ENCODE peak calls at places on chromosomes 4 and X, in ten cellular contexts. A, B, S, E, L, O, G, F, Z and U are unnamed samples.
A peak's percentile ranks its signal among the peaks of the same experiment; 100 is the strongest.

GRCh38 chr4:135694066-135694465 is 1492.5 kb upstream of the PABPC4L start:
- DNase-seq in A (no peak), B (no peak), S (no peak), E (no peak), L (no peak), O (no peak), G (no peak), F (no peak), Z (no peak), U (no peak)

GRCh38 chr4:7395635-7396034 is 39.1 kb downstream of the PSAPL1 start:
- DNase-seq in A (no peak), B (no peak), S (no peak), E (no peak), L (peak; percentile 9), O (no peak), G (no peak), F (no peak), Z (no peak), U (no peak)

GRCh38 chr4:7805533-7806079 is 134.1 kb downstream of the AFAP1 start:
- DNase-seq in A (peak; percentile 68), B (no peak), S (no peak), E (peak; percentile 89), L (no peak), O (peak; percentile 98), G (no peak), F (peak; percentile 87), Z (peak; percentile 96), U (no peak)

GRCh38 chrX:15790766-15791380 is 589 bp downstream of the ZRSR2 start:
- DNase-seq in A (no peak), B (no peak), S (no peak), E (no peak), L (no peak), O (peak; percentile 10), G (no peak), F (no peak), Z (no peak), U (no peak)

GRCh38 chr4:37675587-37676290 is 10.4 kb downstream of the RELL1 start:
- DNase-seq in A (no peak), B (no peak), S (no peak), E (no peak), L (no peak), O (no peak), G (no peak), F (no peak), Z (no peak), U (no peak)

GRCh38 chr4:47101453-47101852 is 70.1 kb downstream of the GABRB1 start:
- DNase-seq in A (no peak), B (no peak), S (no peak), E (no peak), L (no peak), O (no peak), G (no peak), F (no peak), Z (no peak), U (no peak)

GRCh38 chr4:15653864-15654391 is 1.2 kb downstream of the FBXL5 start:
- DNase-seq in A (peak; percentile 50), B (no peak), S (no peak), E (no peak), L (no peak), O (peak; percentile 74), G (peak; percentile 23), F (no peak), Z (peak; percentile 31), U (no peak)

GRCh38 chr4:119525005-119525749 is 103.4 kb downstream of the PDE5A start:
- DNase-seq in A (no peak), B (no peak), S (no peak), E (no peak), L (no peak), O (peak; percentile 92), G (no peak), F (no peak), Z (peak; percentile 81), U (no peak)

GRCh38 chrX:49040376-49040955 is 2.7 kb downstream of the TFE3 start:
- DNase-seq in A (peak; percentile 52), B (no peak), S (no peak), E (no peak), L (no peak), O (peak; percentile 30), G (peak; percentile 42), F (no peak), Z (no peak), U (no peak)
- H3K4me3 ChIP-seq in A (peak overlapping the region; percentile 77), B (no peak overlapping the region), S (peak overlapping the region; percentile 78), E (no peak overlapping the region), L (no peak overlapping the region), O (peak overlapping the region; percentile 36), G (peak overlapping the region; percentile 61), F (peak overlapping the region; percentile 81), Z (peak overlapping the region; percentile 36), U (no peak overlapping the region)

GRCh38 chr4:3201718-3202702 is 46.9 kb upstream of the MSANTD1 start:
- DNase-seq in A (no peak), B (peak; percentile 55), S (no peak), E (no peak), L (peak; percentile 82), O (peak; percentile 74), G (no peak), F (peak; percentile 54), Z (peak; percentile 53), U (peak; percentile 89)

GRCh38 chr4:3206439-3207100 is 42.4 kb upstream of the MSANTD1 start:
- DNase-seq in A (no peak), B (no peak), S (no peak), E (no peak), L (no peak), O (no peak), G (no peak), F (no peak), Z (no peak), U (no peak)

GRCh38 chr4:3205995-3206394 is 43.0 kb upstream of the MSANTD1 start:
- DNase-seq in A (no peak), B (no peak), S (no peak), E (no peak), L (no peak), O (no peak), G (no peak), F (no peak), Z (peak; percentile 73), U (no peak)

GRCh38 chr4:3202836-3203820 is 45.8 kb upstream of the MSANTD1 start:
- DNase-seq in A (no peak), B (no peak), S (no peak), E (no peak), L (no peak), O (no peak), G (peak; percentile 33), F (no peak), Z (peak; percentile 56), U (no peak)

DNA sequence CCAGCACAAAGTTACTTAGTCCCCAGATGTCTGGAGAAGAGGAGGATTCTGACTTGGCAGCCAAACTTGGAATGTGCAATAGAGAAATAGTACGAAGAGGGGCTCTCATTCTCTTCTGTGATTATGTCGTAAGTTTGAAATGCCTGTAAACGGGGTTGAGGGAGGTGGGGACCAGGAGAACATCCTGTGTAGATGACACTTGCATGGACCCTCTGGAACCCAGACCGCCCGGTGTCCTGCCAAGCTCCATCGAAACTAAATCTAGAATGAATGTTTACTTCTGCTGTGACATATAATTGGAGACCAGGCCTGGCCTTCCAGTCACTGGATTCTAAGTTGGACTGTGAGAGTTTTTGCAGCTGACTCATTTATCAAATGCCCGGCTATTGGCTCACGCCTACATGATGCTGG is 44.9 kb upstream of the MSANTD1 start:
- DNase-seq in A (no peak), B (no peak), S (no peak), E (no peak), L (no peak), O (peak; percentile 64), G (peak; percentile 35), F (no peak), Z (peak; percentile 33), U (no peak)
- H3K27ac ChIP-seq in A (no peak overlapping the region), B (no peak overlapping the region), S (peak overlapping the region; percentile 42), E (no peak overlapping the region), L (no peak overlapping the region), O (peak overlapping the region; percentile 30), G (peak overlapping the region; percentile 23), F (peak overlapping the region; percentile 13), Z (peak overlapping the region; percentile 95), U (no peak overlapping the region)

GRCh38 chr4:56674984-56675383 is 6.1 kb downstream of the HOPX start:
- DNase-seq in A (no peak), B (no peak), S (no peak), E (no peak), L (no peak), O (peak; percentile 64), G (no peak), F (no peak), Z (no peak), U (no peak)

GRCh38 chr4:56681158-56681848 is at the start of gene HOPX:
- DNase-seq in A (no peak), B (no peak), S (peak; percentile 18), E (peak; percentile 86), L (peak; percentile 64), O (peak; percentile 56), G (no peak), F (no peak), Z (no peak), U (peak; percentile 39)

GRCh38 chr4:56681849-56682175 is 716 bp upstream of the HOPX start:
- DNase-seq in A (no peak), B (no peak), S (no peak), E (no peak), L (no peak), O (no peak), G (no peak), F (no peak), Z (no peak), U (no peak)

GRCh38 chr4:56680266-56680665 is 830 bp downstream of the HOPX start:
- DNase-seq in A (no peak), B (no peak), S (no peak), E (peak; percentile 44), L (no peak), O (no peak), G (no peak), F (no peak), Z (no peak), U (no peak)

DNA sequence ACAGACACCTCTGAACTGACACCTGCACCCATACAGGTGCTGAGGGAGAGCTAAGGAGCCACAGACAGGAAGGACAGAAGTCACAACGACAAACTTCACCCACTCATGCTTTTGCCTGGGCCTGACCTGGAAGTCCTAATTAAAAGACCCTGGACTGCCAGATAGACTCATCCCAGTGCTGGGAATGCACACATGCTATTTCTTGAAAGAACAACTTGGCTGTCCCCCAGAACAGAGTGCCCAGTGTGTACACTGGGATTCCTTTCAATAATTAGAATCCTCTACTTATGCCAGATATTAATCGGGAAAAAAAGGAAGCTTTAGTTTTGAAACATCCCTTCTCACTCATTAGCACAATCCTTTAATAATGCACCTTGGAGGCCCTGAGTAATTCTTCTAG is 3.4 kb downstream of the HOPX start:
- DNase-seq in A (no peak), B (no peak), S (no peak), E (no peak), L (no peak), O (no peak), G (no peak), F (no peak), Z (no peak), U (no peak)
- H3K4me3 ChIP-seq in A (no peak overlapping the region), B (no peak overlapping the region), S (no peak overlapping the region), E (peak overlapping the region; percentile 22), L (no peak overlapping the region), O (no peak overlapping the region), G (no peak overlapping the region), F (no peak overlapping the region), Z (no peak overlapping the region), U (no peak overlapping the region)

DNA sequence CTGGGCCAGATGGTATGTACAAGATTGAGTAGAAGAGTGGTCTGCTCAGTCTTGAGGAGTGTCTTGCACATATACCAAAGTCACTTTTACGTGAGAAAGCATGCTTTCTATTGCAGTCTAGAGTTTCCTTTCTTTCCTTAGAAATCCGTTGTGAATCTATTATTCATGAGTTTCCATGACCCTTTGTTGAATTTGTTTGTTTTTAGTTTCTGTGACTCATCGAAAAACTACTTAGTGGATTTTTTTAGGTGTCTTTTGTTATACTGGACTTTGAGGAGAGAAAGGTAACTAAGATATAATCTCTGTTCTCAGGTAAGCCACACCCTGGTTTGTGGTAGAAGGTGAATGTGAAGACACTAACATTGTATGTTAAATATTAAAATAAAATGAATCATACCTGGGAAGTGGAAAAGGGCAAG is 23.0 kb downstream of the GALNT7 start:
- DNase-seq in A (no peak), B (no peak), S (no peak), E (no peak), L (no peak), O (peak; percentile 71), G (no peak), F (no peak), Z (no peak), U (no peak)
- H3K27ac ChIP-seq in A (peak overlapping the region; percentile 12), B (no peak overlapping the region), S (no peak overlapping the region), E (no peak overlapping the region), L (no peak overlapping the region), O (no peak overlapping the region), G (no peak overlapping the region), F (no peak overlapping the region), Z (no peak overlapping the region), U (no peak overlapping the region)